ENCODE peak calls at places on chromosomes 11 and 22, in eight cellular contexts. One of them, this sample, is unnamed. For H3K9me2, the result is how much of the 10 kb centered on the place peaks cover.

GRCh38 chr11:31422703-31423102 is 53.0 kb downstream of the DNAJC24 start:
- DNase-seq in OCI-LY7: no peak
- DNase-seq in GM23248: no peak
- DNase-seq in SK-N-SH: no peak
- DNase-seq in GM23338: no peak
- DNase-seq in PC-3: no peak
- DNase-seq in MM.1S: no peak
- DNase-seq in HCT116: no peak
- DNase-seq in this sample: no peak

GRCh38 chr22:31046591-31047226 is 34.4 kb upstream of the SMTN start:
- DNase-seq in PC-3: no peak
- DNase-seq in GM23338: peak
- DNase-seq in MM.1S: no peak
- DNase-seq in GM23248: no peak
- DNase-seq in HCT116: no peak
- DNase-seq in SK-N-SH: peak
- DNase-seq in OCI-LY7: no peak
- DNase-seq in this sample: no peak

GRCh38 chr11:129286813-129287212 is 88.8 kb upstream of the BARX2 start:
- DNase-seq in OCI-LY7: no peak
- DNase-seq in HCT116: no peak
- DNase-seq in PC-3: peak
- DNase-seq in SK-N-SH: no peak
- DNase-seq in GM23338: no peak
- DNase-seq in GM23248: no peak
- DNase-seq in MM.1S: no peak
- DNase-seq in this sample: no peak

GRCh38 chr11:108592591-108593213 is 866 bp downstream of the EXPH5 start:
- DNase-seq in OCI-LY7: no peak
- DNase-seq in PC-3: peak
- DNase-seq in MM.1S: peak
- DNase-seq in GM23248: peak
- DNase-seq in GM23338: peak
- DNase-seq in SK-N-SH: peak
- DNase-seq in HCT116: no peak
- DNase-seq in this sample: peak

GRCh38 chr11:112206071-112206470 is 20.2 kb upstream of the PTS start:
- DNase-seq in OCI-LY7: no peak
- DNase-seq in PC-3: no peak
- DNase-seq in MM.1S: no peak
- DNase-seq in GM23248: no peak
- DNase-seq in GM23338: no peak
- DNase-seq in HCT116: no peak
- DNase-seq in SK-N-SH: no peak
- DNase-seq in this sample: no peak

GRCh38 chr22:44879301-44879680 is 126.9 kb downstream of the ARHGAP8 start:
- DNase-seq in PC-3: no peak
- DNase-seq in HCT116: no peak
- DNase-seq in SK-N-SH: no peak
- DNase-seq in GM23338: no peak
- DNase-seq in MM.1S: no peak
- DNase-seq in OCI-LY7: no peak
- DNase-seq in GM23248: no peak
- DNase-seq in this sample: no peak

GRCh38 chr11:90213322-90213721 is 9.5 kb downstream of the CHORDC1 start:
- DNase-seq in GM23248: no peak
- DNase-seq in OCI-LY7: no peak
- DNase-seq in HCT116: no peak
- DNase-seq in MM.1S: no peak
- DNase-seq in GM23338: no peak
- DNase-seq in SK-N-SH: no peak
- DNase-seq in PC-3: no peak
- DNase-seq in this sample: no peak

GRCh38 chr11:108960498-108960897 is 295.6 kb downstream of the DDX10 start:
- DNase-seq in GM23338: peak
- DNase-seq in HCT116: no peak
- DNase-seq in MM.1S: no peak
- DNase-seq in OCI-LY7: no peak
- DNase-seq in SK-N-SH: no peak
- DNase-seq in PC-3: peak
- DNase-seq in GM23248: peak
- DNase-seq in this sample: no peak

GRCh38 chr11:71504526-71504925 is 22.5 kb upstream of the KRTAP5-7 start:
- DNase-seq in PC-3: no peak
- DNase-seq in SK-N-SH: no peak
- DNase-seq in GM23338: no peak
- DNase-seq in MM.1S: no peak
- DNase-seq in OCI-LY7: no peak
- DNase-seq in GM23248: no peak
- DNase-seq in HCT116: no peak
- DNase-seq in this sample: peak

GRCh38 chr11:126282361-126282741 is 542 bp upstream of the TIRAP start:
- DNase-seq in GM23248: peak
- DNase-seq in PC-3: peak
- DNase-seq in MM.1S: no peak
- DNase-seq in HCT116: no peak
- DNase-seq in OCI-LY7: peak
- DNase-seq in SK-N-SH: peak
- DNase-seq in GM23338: peak
- DNase-seq in this sample: peak

GRCh38 chr11:70138403-70138802 is 60.3 kb downstream of the ANO1 start:
- DNase-seq in OCI-LY7: no peak
- DNase-seq in PC-3: no peak
- DNase-seq in GM23248: no peak
- DNase-seq in HCT116: no peak
- DNase-seq in SK-N-SH: no peak
- DNase-seq in GM23338: peak
- DNase-seq in MM.1S: no peak
- DNase-seq in this sample: no peak

GRCh38 chr22:28838971-28839370 is 38.6 kb upstream of the XBP1 start:
- DNase-seq in OCI-LY7: no peak
- DNase-seq in GM23338: no peak
- DNase-seq in PC-3: no peak
- DNase-seq in MM.1S: no peak
- DNase-seq in GM23248: no peak
- DNase-seq in SK-N-SH: no peak
- DNase-seq in HCT116: no peak
- DNase-seq in this sample: no peak

GRCh38 chr22:28843633-28844032 is 39.7 kb upstream of the ZNRF3 start:
- DNase-seq in MM.1S: no peak
- DNase-seq in SK-N-SH: no peak
- DNase-seq in HCT116: no peak
- DNase-seq in OCI-LY7: no peak
- DNase-seq in PC-3: no peak
- DNase-seq in GM23338: no peak
- DNase-seq in GM23248: no peak
- DNase-seq in this sample: no peak

GRCh38 chr22:28837640-28838039 is 37.3 kb upstream of the XBP1 start:
- DNase-seq in MM.1S: no peak
- DNase-seq in HCT116: no peak
- DNase-seq in SK-N-SH: no peak
- DNase-seq in PC-3: no peak
- DNase-seq in GM23338: no peak
- DNase-seq in GM23248: no peak
- DNase-seq in OCI-LY7: no peak
- DNase-seq in this sample: no peak

GRCh38 chr22:28835630-28836189 is 35.3 kb upstream of the XBP1 start:
- DNase-seq in SK-N-SH: no peak
- DNase-seq in HCT116: no peak
- DNase-seq in OCI-LY7: no peak
- DNase-seq in PC-3: no peak
- DNase-seq in GM23338: no peak
- DNase-seq in GM23248: no peak
- DNase-seq in MM.1S: no peak
- DNase-seq in this sample: no peak

DNA sequence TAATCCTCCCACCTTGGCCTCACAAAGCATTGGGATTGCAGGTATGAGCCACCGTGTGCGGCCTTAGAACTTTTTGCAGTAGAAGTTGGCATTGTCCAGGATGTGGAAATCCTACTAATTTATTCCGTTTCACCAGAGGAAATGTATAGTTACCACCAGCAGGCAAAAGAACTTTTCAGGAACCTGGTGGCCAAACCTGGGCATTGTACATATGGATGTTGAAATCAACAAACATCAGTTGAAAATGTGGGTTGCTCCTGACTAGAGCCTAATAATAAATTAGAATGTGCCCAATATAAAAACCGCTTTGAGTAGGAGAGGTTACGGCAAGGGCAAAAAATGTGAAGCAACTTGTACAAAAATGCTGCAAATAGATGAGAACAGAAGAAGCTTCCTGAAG is 40.7 kb upstream of the XBP1 start:
- DNase-seq in GM23338: no peak
- DNase-seq in SK-N-SH: no peak
- DNase-seq in HCT116: no peak
- DNase-seq in MM.1S: no peak
- DNase-seq in PC-3: no peak
- DNase-seq in OCI-LY7: no peak
- DNase-seq in GM23248: peak
- DNase-seq in this sample: no peak
- H3K9me2 ChIP-seq in GM23338: under half
- H3K9me2 ChIP-seq in SK-N-SH: under half
- H3K9me2 ChIP-seq in HCT116: under half
- H3K9me2 ChIP-seq in MM.1S: under half
- H3K9me2 ChIP-seq in PC-3: under half
- H3K9me2 ChIP-seq in OCI-LY7: under half
- H3K9me2 ChIP-seq in GM23248: under half
- H3K9me2 ChIP-seq in this sample: under half

GRCh38 chr22:20234760-20235452 is 33.2 kb downstream of the RTN4R start:
- DNase-seq in PC-3: no peak
- DNase-seq in SK-N-SH: no peak
- DNase-seq in MM.1S: no peak
- DNase-seq in OCI-LY7: no peak
- DNase-seq in HCT116: no peak
- DNase-seq in GM23338: no peak
- DNase-seq in GM23248: no peak
- DNase-seq in this sample: no peak

GRCh38 chr22:20232781-20233180 is 35.3 kb downstream of the RTN4R start:
- DNase-seq in OCI-LY7: no peak
- DNase-seq in PC-3: no peak
- DNase-seq in GM23248: no peak
- DNase-seq in GM23338: no peak
- DNase-seq in SK-N-SH: no peak
- DNase-seq in HCT116: no peak
- DNase-seq in MM.1S: no peak
- DNase-seq in this sample: no peak

GRCh38 chr22:20233351-20234313 is 34.5 kb downstream of the RTN4R start:
- DNase-seq in HCT116: no peak
- DNase-seq in GM23248: no peak
- DNase-seq in PC-3: no peak
- DNase-seq in GM23338: no peak
- DNase-seq in MM.1S: no peak
- DNase-seq in SK-N-SH: no peak
- DNase-seq in OCI-LY7: no peak
- DNase-seq in this sample: no peak

GRCh38 chr22:20235453-20235991 is 32.6 kb downstream of the RTN4R start:
- DNase-seq in GM23338: no peak
- DNase-seq in PC-3: no peak
- DNase-seq in MM.1S: no peak
- DNase-seq in GM23248: no peak
- DNase-seq in SK-N-SH: no peak
- DNase-seq in HCT116: no peak
- DNase-seq in OCI-LY7: no peak
- DNase-seq in this sample: no peak

GRCh38 chr22:20234314-20234682 is 33.8 kb downstream of the RTN4R start:
- DNase-seq in PC-3: no peak
- DNase-seq in SK-N-SH: no peak
- DNase-seq in HCT116: no peak
- DNase-seq in GM23338: no peak
- DNase-seq in OCI-LY7: no peak
- DNase-seq in MM.1S: no peak
- DNase-seq in GM23248: no peak
- DNase-seq in this sample: no peak
- H3K9me2 ChIP-seq in PC-3: under half
- H3K9me2 ChIP-seq in SK-N-SH: under half
- H3K9me2 ChIP-seq in HCT116: under half
- H3K9me2 ChIP-seq in GM23338: under half
- H3K9me2 ChIP-seq in OCI-LY7: under half
- H3K9me2 ChIP-seq in MM.1S: under half
- H3K9me2 ChIP-seq in GM23248: under half
- H3K9me2 ChIP-seq in this sample: under half

GRCh38 chr11:97815667-97816066 is 1205.1 kb upstream of the CNTN5 start:
- DNase-seq in HCT116: no peak
- DNase-seq in GM23338: no peak
- DNase-seq in PC-3: no peak
- DNase-seq in MM.1S: no peak
- DNase-seq in SK-N-SH: no peak
- DNase-seq in OCI-LY7: no peak
- DNase-seq in GM23248: no peak
- DNase-seq in this sample: no peak

GRCh38 chr11:97814325-97814959 is 1206.3 kb upstream of the CNTN5 start:
- DNase-seq in OCI-LY7: no peak
- DNase-seq in HCT116: no peak
- DNase-seq in MM.1S: no peak
- DNase-seq in SK-N-SH: no peak
- DNase-seq in GM23248: no peak
- DNase-seq in PC-3: no peak
- DNase-seq in GM23338: no peak
- DNase-seq in this sample: no peak
- H3K9me2 ChIP-seq in OCI-LY7: under half
- H3K9me2 ChIP-seq in HCT116: under half
- H3K9me2 ChIP-seq in MM.1S: under half
- H3K9me2 ChIP-seq in SK-N-SH: under half
- H3K9me2 ChIP-seq in GM23248: under half
- H3K9me2 ChIP-seq in PC-3: under half
- H3K9me2 ChIP-seq in GM23338: under half
- H3K9me2 ChIP-seq in this sample: under half

GRCh38 chr11:11738370-11738769 is 103.4 kb upstream of the USP47 start:
- DNase-seq in SK-N-SH: no peak
- DNase-seq in HCT116: no peak
- DNase-seq in PC-3: no peak
- DNase-seq in OCI-LY7: no peak
- DNase-seq in GM23338: no peak
- DNase-seq in MM.1S: no peak
- DNase-seq in GM23248: no peak
- DNase-seq in this sample: no peak
- H3K9me2 ChIP-seq in SK-N-SH: under half
- H3K9me2 ChIP-seq in HCT116: under half
- H3K9me2 ChIP-seq in PC-3: under half
- H3K9me2 ChIP-seq in OCI-LY7: under half
- H3K9me2 ChIP-seq in GM23338: under half
- H3K9me2 ChIP-seq in MM.1S: under half
- H3K9me2 ChIP-seq in GM23248: under half
- H3K9me2 ChIP-seq in this sample: under half

GRCh38 chr22:48496226-48496845 is 1331.3 kb downstream of the BRD1 start:
- DNase-seq in HCT116: no peak
- DNase-seq in OCI-LY7: no peak
- DNase-seq in GM23338: no peak
- DNase-seq in PC-3: no peak
- DNase-seq in SK-N-SH: no peak
- DNase-seq in MM.1S: no peak
- DNase-seq in GM23248: peak
- DNase-seq in this sample: no peak
- H3K9me2 ChIP-seq in HCT116: under half
- H3K9me2 ChIP-seq in OCI-LY7: under half
- H3K9me2 ChIP-seq in GM23338: under half
- H3K9me2 ChIP-seq in PC-3: under half
- H3K9me2 ChIP-seq in SK-N-SH: under half
- H3K9me2 ChIP-seq in MM.1S: under half
- H3K9me2 ChIP-seq in GM23248: under half
- H3K9me2 ChIP-seq in this sample: under half